ENCODE peak calls at places on chromosomes 5 and 9, in seven cellular contexts. O is CD4-positive, alpha-beta T cell; J is HCT116; T is WTC11; N is A549; R is fibroblast of lung; L is OCI-LY7. U is an unnamed sample.

GRCh38 chr5:66362021-66362420 is 217.9 kb downstream of the SREK1 start:
- DNase-seq in O (no peak), J (no peak), T (no peak), N (no peak), L (no peak), R (no peak), U (no peak)

GRCh38 chr9:105281926-105282325 is 37.5 kb downstream of the SLC44A1 start:
- DNase-seq in J (no peak), O (no peak), R (peak; percentile 46), L (no peak), N (no peak), T (no peak), U (no peak)

GRCh38 chr9:124632077-124632621 is 125.0 kb upstream of the NR5A1 start:
- DNase-seq in J (no peak), N (no peak), T (no peak), R (peak; percentile 76), L (no peak), O (no peak), U (no peak)

GRCh38 chr5:116631147-116631546 is 56.5 kb upstream of the SEMA6A start:
- DNase-seq in L (no peak), R (no peak), O (no peak), N (no peak), J (no peak), T (no peak), U (no peak)

GRCh38 chr5:88675159-88675757 is 207.7 kb downstream of the MEF2C start:
- DNase-seq in L (peak; percentile 64), N (no peak), O (no peak), J (no peak), T (no peak), R (peak; percentile 75), U (no peak)

GRCh38 chr9:137195525-137196220 is 4.9 kb downstream of the TPRN start:
- DNase-seq in L (no peak), O (no peak), R (no peak), T (no peak), J (no peak), N (no peak), U (peak; percentile 52)

GRCh38 chr5:10856646-10857332 is 95.8 kb upstream of the DAP start:
- DNase-seq in L (peak; percentile 24), R (peak; percentile 91), J (no peak), T (peak; percentile 87), N (peak; percentile 28), O (peak; percentile 4), U (peak; percentile 70)

GRCh38 chr9:97558701-97559101 is 57.2 kb downstream of the TMOD1 start:
- DNase-seq in N (no peak), L (no peak), O (no peak), J (no peak), T (no peak), R (no peak), U (no peak)

GRCh38 chr9:37369671-37370070 is 52.8 kb upstream of the GRHPR start:
- DNase-seq in T (no peak), O (no peak), N (no peak), R (no peak), J (no peak), L (peak; percentile 91), U (no peak)

GRCh38 chr9:37371565-37372464 is 50.7 kb upstream of the GRHPR start:
- DNase-seq in J (no peak), L (peak; percentile 70), T (no peak), N (no peak), O (no peak), R (peak; percentile 77), U (no peak)

GRCh38 chr9:37372839-37373238 is 49.7 kb upstream of the GRHPR start:
- DNase-seq in J (no peak), O (no peak), T (no peak), N (no peak), L (no peak), R (no peak), U (no peak)

GRCh38 chr9:37370968-37371563 is 51.4 kb upstream of the GRHPR start:
- DNase-seq in O (no peak), J (no peak), T (no peak), R (no peak), N (no peak), L (peak; percentile 95), U (no peak)

GRCh38 chr9:37370282-37370681 is 52.2 kb upstream of the GRHPR start:
- DNase-seq in L (no peak), R (no peak), N (no peak), J (no peak), T (no peak), O (no peak), U (no peak)
- TF ChIP-seq CTCF in L (no peak), R (no peak), N (no peak), J (no peak), T (no peak), O (no peak), U (no peak)

GRCh38 chr5:73994963-73995362 is 369.0 kb downstream of the ARHGEF28 start:
- DNase-seq in J (no peak), O (no peak), N (no peak), L (no peak), T (no peak), R (no peak), U (no peak)
- TF ChIP-seq CTCF in J (no peak), O (no peak), N (no peak), L (no peak), T (no peak), R (no peak), U (no peak)

GRCh38 chr9:90898229-90898628 is 96.6 kb downstream of the SYK start:
- DNase-seq in R (no peak), O (no peak), N (no peak), L (no peak), T (no peak), J (no peak), U (no peak)
- TF ChIP-seq CTCF in R (peak; percentile 49), O (no peak), N (no peak), L (peak; percentile 61), T (no peak), J (peak; percentile 35), U (no peak)

DNA sequence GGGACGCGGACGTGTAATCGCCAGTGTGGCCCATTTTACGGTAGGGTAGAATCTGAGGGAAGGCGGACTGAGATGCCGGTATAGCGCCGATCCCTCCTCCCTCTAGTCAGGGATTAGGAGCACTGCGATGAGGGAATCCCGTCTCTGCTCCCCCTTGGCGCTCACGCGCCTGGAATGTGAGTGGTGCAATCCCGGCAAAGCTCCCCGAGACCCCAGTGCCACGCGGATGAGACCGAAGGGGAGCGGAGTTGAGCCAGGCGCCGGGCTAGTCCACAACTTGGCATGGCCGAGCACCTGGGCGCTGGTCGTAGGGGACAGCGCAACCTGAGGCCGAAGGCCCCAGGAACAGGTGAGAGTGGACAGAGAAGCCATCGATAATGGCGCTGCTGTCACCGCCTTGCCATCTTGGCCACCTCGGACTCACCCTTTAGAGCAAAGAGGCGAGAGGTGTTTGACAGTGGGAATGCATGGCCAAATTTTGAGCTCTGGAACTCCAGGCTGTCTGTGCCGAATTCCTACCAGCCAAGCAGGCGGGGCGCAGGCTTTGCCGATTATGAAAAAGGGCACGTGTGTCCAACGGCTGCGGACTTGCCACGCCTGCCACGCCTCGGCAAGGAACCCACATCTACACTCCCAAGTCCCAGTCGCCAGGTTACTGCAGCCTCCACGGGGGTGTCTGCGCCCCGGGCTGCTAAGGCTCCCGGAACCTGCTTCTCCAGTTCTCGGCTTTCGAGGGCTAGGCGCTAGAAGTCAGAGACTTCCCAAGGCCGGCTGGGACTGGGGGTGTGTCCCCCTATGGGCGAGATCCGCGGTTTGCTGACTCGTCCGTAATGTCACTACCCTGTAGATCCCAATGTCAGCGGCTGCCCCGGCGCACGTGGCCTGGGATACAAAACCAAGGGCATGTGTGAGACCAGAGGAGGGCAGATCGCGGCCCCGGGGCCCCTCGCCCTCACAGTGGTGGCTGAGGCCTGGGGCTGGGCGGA is 2.6 kb downstream of the NPR3 start:
- DNase-seq in L (no peak), J (no peak), O (no peak), R (peak; percentile 48), N (no peak), T (peak; percentile 82), U (peak; percentile 43)
- TF ChIP-seq CTCF in L (no peak), J (no peak), O (no peak), R (no peak), N (no peak), T (no peak), U (no peak)

DNA sequence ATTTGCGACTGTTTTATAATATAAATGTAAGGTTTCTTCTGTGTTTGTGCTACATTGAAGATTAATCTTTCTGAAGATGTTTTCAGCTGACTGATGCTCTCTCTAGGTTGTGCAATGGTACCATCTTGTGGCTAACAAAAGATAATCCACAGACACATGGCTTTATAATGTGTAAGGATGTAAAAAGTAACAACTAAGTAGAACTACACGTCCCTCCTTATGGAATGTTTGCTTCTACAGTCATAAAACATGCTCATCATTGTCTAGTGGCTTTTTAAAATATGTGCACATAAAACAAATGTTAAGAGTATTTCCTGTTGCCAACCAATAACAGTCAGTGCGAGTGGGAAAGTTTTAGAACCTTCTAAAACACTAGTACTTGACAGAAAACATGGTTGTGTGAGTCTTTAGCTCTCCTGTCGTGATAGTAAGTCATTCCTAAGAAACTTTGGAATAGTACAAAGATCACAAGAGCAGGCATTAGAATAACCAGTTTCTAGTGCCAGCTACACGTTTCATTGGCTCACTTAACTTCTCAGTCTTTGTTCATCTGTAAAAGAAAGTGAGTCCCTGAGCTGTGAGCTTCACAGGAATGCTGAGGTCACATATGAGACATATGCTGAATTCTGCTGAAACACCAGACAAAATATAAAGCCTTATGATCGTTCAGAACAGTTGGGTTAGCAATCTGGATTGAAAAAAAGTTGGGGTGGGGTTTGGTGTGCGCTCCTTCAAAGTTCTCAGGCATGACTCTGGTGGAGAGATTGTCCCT is 75.7 kb upstream of the GLIS3 start:
- DNase-seq in O (no peak), J (peak; percentile 26), L (no peak), N (peak; percentile 52), R (peak; percentile 69), T (no peak), U (no peak)
- TF ChIP-seq CTCF in O (no peak), J (peak; percentile 60), L (peak; percentile 31), N (peak; percentile 90), R (peak; percentile 44), T (no peak), U (no peak)

DNA sequence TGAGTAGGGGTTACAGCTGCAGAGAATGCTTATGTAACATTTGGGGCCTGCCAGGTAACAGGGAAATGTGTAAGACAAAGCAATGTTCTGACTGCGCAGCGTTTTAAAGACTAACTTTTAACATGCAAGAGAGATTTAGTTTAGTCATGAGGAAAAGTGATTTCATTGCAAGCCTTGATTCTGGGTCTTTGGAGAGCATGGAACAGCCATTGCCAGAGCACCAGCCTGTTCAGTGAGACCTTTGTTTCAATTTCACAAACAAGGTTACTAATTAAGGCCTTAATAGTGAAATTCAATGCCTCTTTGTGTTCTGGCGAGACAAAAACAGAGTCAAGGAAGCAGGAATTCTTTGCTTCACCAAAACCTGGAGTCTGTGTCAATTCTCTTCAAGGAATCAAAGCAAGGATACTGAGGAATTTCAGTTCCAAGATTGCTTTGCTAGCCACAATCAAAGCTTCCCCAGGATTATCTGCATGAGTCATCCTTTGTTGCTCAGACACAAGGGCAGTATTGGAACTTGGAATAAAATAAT is 14.4 kb downstream of the CKMT2 start:
- DNase-seq in J (peak; percentile 40), R (peak; percentile 84), N (no peak), O (no peak), T (no peak), L (no peak), U (no peak)
- TF ChIP-seq CTCF in J (no peak), R (no peak), N (no peak), O (no peak), T (no peak), L (no peak), U (no peak)

GRCh38 chr9:103319979-103320378 is 324.8 kb downstream of the CYLC2 start:
- DNase-seq in J (no peak), L (peak; percentile 26), O (no peak), T (no peak), R (no peak), N (no peak), U (no peak)
- TF ChIP-seq CTCF in J (no peak), L (peak; percentile 78), O (no peak), T (peak; percentile 7), R (no peak), N (no peak), U (no peak)

U was measured in Calu3.